ENCODE peak calls at places on chromosomes 1 and 21, in five cellular contexts. Y is PC-3, M is H1, U is neural progenitor cell, R is MM.1S. W is an unnamed sample.

GRCh38 chr1:41802532-41803501 is 115.9 kb downstream of the HIVEP3 start:
- DNase-seq in Y (peak), M (no peak), U (no peak), R (peak), W (peak)

GRCh38 chr21:26280715-26281310 is 110.2 kb upstream of the APP start:
- DNase-seq in Y (peak), M (no peak), U (peak), R (no peak), W (peak)

GRCh38 chr21:44892536-44893277 is 19.2 kb upstream of the PTTG1IP start:
- DNase-seq in Y (peak), M (no peak), U (peak), R (peak), W (peak)

GRCh38 chr1:22747021-22747734 is 36.5 kb downstream of the EPHB2 start:
- DNase-seq in Y (peak), M (no peak), U (no peak), R (no peak), W (peak)

GRCh38 chr1:65260851-65261473 is 48.4 kb upstream of the DNAJC6 start:
- DNase-seq in Y (peak), M (no peak), U (no peak), R (peak), W (peak)

GRCh38 chr21:45478115-45478801 is 64.0 kb downstream of the SLC19A1 start:
- DNase-seq in Y (peak), M (peak), U (peak), R (peak), W (peak)

GRCh38 chr1:201418461-201418860 is 3.1 kb downstream of the TNNI1 start:
- DNase-seq in Y (no peak), M (no peak), U (no peak), R (no peak), W (no peak)

GRCh38 chr1:54679706-54680105 is 36.0 kb upstream of the TTC4 start:
- DNase-seq in Y (no peak), M (no peak), U (no peak), R (no peak), W (no peak)

GRCh38 chr1:154445040-154445472 is 39.9 kb downstream of the IL6R start:
- DNase-seq in Y (peak), M (no peak), U (no peak), R (peak), W (peak)

GRCh38 chr1:119966681-119967080 is 70.4 kb upstream of the ADAM30 start:
- DNase-seq in Y (no peak), M (no peak), U (no peak), R (no peak), W (no peak)

GRCh38 chr21:34736116-34736870 is 67.5 kb downstream of the CLIC6 start:
- DNase-seq in Y (peak), M (no peak), U (no peak), R (no peak), W (peak)

GRCh38 chr1:2277741-2278488 is 49.8 kb downstream of the SKI start:
- DNase-seq in Y (no peak), M (no peak), U (no peak), R (no peak), W (peak)

GRCh38 chr21:18986197-18986596 is 582.6 kb upstream of the TMPRSS15 start:
- DNase-seq in Y (no peak), M (no peak), U (no peak), R (no peak), W (no peak)

GRCh38 chr21:27513825-27514224 is 546.9 kb upstream of the ADAMTS5 start:
- DNase-seq in Y (no peak), M (no peak), U (no peak), R (no peak), W (no peak)

GRCh38 chr1:46401964-46402626 is 8.0 kb downstream of the FAAH start:
- DNase-seq in Y (peak), M (no peak), U (peak), R (no peak), W (peak)

DNA sequence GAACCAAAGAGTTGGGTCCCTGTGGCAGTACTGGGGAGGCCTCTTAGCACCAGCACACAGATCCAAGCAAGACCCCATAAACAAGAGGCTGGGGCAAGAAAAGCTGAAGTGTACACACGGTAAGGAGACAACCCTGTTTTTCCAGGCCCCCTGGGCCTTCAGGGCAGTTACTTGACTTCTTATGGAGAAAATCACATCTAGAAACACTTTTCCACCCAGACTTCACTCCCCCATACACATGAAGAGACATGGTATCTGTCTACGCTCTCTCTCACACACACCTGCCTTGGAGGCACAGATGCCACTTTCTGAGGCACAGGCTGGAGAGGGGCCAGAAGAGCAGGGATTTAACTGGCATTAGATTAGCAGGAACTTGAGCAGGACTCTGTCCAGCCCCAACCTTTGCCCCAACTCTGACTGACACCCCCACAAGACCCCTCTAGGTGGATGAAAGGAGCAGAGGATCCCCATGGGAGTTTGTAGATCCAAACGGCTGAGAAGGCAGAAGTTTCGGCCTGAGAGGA is 2.2 kb downstream of the CERS2 start:
- DNase-seq in Y (no peak), M (no peak), U (no peak), R (no peak), W (no peak)
- H3K4me2 ChIP-seq in Y (peak), M (peak), U (peak), R (peak), W (peak)

DNA sequence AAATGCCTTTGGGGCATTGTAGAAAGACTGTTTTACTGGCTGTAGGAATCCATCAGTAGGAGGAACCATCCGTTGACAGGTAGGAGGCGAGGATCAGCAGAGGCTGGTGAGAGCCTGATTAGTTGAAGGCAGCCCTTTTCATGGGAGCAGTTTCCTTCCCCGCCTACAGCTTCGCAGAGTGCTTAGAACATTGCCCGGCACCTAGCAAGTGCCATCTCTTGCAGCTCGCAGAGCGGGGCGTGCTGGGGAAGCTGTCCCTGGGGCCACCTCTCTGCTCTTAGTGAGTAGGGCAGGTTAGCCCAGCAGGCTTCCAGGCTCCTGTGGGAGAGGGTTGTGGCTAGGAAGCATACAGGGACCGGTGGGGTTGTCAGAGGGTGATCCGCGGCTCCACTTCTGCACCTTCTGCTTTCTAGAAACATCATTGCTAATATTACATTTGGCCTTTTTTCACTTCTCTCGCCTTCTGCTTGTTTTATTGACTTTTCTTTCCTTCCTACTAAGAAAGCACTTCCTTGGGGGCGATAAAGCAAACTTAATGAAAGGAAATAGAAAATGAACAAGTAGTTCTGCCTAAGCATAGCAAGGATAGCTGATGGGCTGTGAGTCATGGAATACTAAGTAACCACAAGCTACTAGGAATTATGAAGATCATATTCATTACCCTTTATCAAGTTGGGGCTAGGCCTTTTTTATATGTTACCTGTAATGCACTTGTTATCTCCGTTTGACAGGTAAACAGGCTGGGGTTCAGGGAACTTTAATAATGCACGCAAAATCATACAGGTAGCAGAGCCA is 176.7 kb downstream of the GALNT2 start:
- DNase-seq in Y (peak), M (no peak), U (no peak), R (no peak), W (peak)
- TF ChIP-seq EZH2 in Y (no peak), M (no peak), U (no peak), R (no peak), W (no peak)

GRCh38 chr1:37031871-37032270 is 2.4 kb downstream of the GRIK3 start:
- DNase-seq in Y (no peak), M (no peak), U (no peak), R (no peak), W (no peak)

GRCh38 chr1:37032660-37033354 is 1.5 kb downstream of the GRIK3 start:
- DNase-seq in Y (no peak), M (no peak), U (peak), R (no peak), W (peak)

GRCh38 chr1:37034301-37035013 is at the start of gene GRIK3:
- DNase-seq in Y (no peak), M (no peak), U (peak), R (no peak), W (peak)

GRCh38 chr1:37035014-37035686 is 835 bp upstream of the GRIK3 start:
- DNase-seq in Y (no peak), M (no peak), U (peak), R (no peak), W (no peak)

GRCh38 chr1:37033355-37034291 is 692 bp downstream of the GRIK3 start:
- DNase-seq in Y (no peak), M (no peak), U (peak), R (no peak), W (peak)
- H3K4me2 ChIP-seq in Y (no peak), M (peak), U (peak), R (no peak), W (no peak)

DNA sequence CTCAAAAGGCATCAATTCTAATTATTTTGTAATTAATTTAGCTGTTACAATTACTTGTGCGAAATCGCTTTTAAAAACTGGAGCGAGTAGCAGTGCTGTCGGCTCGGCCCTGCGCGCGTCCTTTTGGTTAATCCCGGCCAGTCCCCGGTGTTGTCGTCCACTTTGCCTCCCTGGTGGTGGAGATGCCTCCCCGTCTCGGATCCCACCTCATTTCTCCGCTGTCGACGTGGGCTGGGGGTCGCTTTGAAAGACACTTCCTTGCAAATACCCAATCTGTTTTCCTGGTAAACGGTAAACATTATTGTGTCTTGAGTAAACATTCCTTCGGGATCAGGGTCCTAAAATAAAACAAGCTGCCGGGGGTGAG is 3.7 kb downstream of the FOXD3 start:
- DNase-seq in Y (no peak), M (no peak), U (peak), R (no peak), W (no peak)
- TF ChIP-seq EZH2 in Y (no peak), M (no peak), U (peak), R (no peak), W (peak)

GRCh38 chr1:167109125-167109524 is 15.2 kb downstream of the STYXL2 start:
- DNase-seq in Y (peak), M (no peak), U (no peak), R (peak), W (no peak)

GRCh38 chr1:167105150-167105840 is 11.4 kb downstream of the STYXL2 start:
- DNase-seq in Y (peak), M (no peak), U (no peak), R (no peak), W (no peak)

GRCh38 chr1:167107456-167107855 is 13.6 kb downstream of the STYXL2 start:
- DNase-seq in Y (peak), M (no peak), U (no peak), R (no peak), W (peak)

GRCh38 chr1:167103236-167103894 is 9.5 kb downstream of the STYXL2 start:
- DNase-seq in Y (peak), M (no peak), U (no peak), R (no peak), W (no peak)

GRCh38 chr1:167105841-167106461 is 12.1 kb downstream of the STYXL2 start:
- DNase-seq in Y (no peak), M (no peak), U (no peak), R (no peak), W (no peak)
- H3K4me2 ChIP-seq in Y (peak), M (no peak), U (no peak), R (no peak), W (no peak)

DNA sequence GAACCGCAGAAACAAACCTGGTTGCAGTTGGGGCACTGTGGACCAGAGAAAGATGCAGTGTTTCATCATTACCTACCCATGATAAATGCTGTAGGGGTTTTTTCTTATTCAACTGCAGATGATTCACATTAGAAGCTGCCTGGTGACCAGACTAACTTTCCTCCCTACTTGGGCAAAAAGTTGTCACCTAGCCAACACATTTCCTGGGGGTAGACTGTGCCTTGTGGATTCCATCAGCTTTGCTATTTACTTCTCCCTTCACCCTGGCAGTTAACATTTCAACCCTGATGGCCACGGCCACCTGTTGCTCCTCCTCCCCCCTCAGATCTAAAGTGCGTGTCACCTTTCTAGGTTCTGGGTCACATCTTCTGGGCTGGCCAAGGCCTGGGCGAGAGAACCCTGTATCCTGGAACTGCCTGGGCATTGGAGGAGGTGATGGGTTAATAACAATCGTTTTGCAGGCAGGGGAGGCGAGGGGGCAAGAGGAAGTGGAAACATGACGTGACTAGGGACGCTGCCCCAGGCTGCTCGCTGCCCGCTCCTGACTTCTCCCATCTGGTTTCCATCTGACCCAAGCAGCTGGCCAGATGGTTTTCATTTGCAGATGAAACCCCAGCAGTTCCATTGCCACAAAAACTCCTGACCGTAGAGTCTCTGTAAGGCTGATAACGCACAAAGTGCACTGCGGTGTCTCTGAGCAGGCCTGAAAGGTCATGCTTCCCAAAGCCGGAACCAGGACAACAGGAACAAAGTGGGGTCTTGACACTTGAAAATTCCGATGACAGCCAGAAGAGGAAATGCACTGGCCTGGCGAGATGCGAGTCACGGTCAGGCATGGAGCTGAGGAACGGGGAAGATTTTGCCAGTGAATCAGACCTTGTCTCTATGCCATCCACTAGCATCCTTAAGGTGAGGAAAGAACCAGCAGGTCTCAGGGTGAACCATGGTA is 36.6 kb downstream of the CAPZB start:
- DNase-seq in Y (peak), M (no peak), U (no peak), R (no peak), W (peak)
- TF ChIP-seq EZH2 in Y (no peak), M (no peak), U (no peak), R (no peak), W (no peak)

DNA sequence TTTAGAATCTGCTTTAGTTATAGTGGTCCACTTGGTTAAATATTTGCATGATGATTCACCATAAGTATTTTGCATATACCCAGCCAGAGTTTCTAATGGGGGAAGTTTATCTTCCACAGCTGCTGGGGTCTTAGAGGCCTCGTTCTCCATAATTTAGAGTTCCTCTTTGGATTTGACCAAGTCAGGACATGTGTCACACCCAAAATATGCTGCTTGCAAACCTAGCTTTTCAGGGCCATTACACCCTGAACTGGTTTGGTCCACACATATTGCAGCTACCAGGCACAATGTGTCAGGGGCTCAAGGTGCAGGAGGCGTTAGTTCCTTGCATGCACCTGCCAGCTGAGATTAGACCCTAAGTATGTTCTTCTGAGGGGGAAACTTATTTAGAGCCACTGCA is 17.1 kb upstream of the FMO4 start:
- DNase-seq in Y (no peak), M (no peak), U (no peak), R (no peak), W (no peak)
- H3K4me2 ChIP-seq in Y (no peak), M (peak), U (no peak), R (no peak), W (no peak)

DNA sequence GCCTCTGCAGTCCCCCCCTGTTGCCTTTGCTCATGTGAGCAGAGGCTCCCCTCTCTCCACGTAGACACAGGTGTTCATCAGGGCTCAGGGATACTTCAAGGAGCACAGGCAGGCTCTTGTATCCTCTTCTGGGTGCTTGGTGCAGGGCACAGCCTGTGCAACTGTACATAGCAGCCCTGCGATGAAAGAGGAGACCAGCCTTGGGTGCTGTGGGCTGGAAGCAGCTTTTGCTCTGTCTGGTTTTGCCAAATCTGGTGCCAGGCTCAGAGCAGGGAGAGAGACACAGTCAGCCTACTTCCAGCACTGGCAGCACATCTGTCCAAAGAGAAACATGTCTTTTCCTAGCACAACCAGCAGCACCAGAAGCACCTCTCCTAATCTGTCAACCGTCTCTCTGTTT is 132.1 kb downstream of the ETS2 start:
- DNase-seq in Y (no peak), M (no peak), U (no peak), R (no peak), W (no peak)
- TF ChIP-seq EZH2 in Y (no peak), M (no peak), U (no peak), R (no peak), W (no peak)

GRCh38 chr1:109978761-109979488 is 5.6 kb upstream of the AHCYL1 start:
- DNase-seq in Y (no peak), M (no peak), U (no peak), R (no peak), W (peak)
- H3K4me2 ChIP-seq in Y (peak), M (no peak), U (no peak), R (no peak), W (peak)

GRCh38 chr1:7704214-7705047 is 66.7 kb upstream of the VAMP3 start:
- DNase-seq in Y (peak), M (peak), U (peak), R (no peak), W (peak)

GRCh38 chr1:7703321-7704213 is 67.5 kb upstream of the VAMP3 start:
- DNase-seq in Y (no peak), M (no peak), U (peak), R (no peak), W (no peak)

GRCh38 chr1:7705048-7705907 is 65.8 kb upstream of the VAMP3 start:
- DNase-seq in Y (no peak), M (no peak), U (peak), R (no peak), W (peak)

GRCh38 chr1:7707527-7707926 is 63.6 kb upstream of the VAMP3 start:
- DNase-seq in Y (no peak), M (no peak), U (no peak), R (no peak), W (peak)

DNA sequence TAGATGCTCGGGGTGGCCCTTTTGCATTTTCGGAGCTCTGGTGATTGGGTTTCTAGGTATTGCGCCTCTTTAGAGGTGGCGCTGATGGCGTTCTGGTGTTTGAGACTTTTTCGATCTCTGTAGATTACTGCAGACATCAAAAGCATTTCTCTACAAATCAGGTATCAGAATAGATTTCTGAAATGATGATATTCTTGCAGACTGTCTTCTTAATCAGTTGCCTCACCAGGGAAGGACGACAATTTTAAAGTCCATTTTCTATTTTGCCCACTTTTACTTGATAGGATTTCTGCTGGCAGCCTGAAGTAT is 65.2 kb upstream of the VAMP3 start:
- DNase-seq in Y (peak), M (no peak), U (no peak), R (no peak), W (no peak)
- TF ChIP-seq EZH2 in Y (peak), M (no peak), U (peak), R (no peak), W (peak)